ENCODE peak calls at places on chromosomes 7 and 10, in ten cellular contexts. E, W, N, L, H, K, S, M, D and T are unnamed samples.

GRCh38 chr7:127907638-127908040 is 123.6 kb downstream of the LRRC4 start:
- DNase-seq in N (no peak), H (no peak), K (peak), S (no peak), L (no peak), D (no peak), E (no peak), W (no peak), M (no peak), T (no peak)

GRCh38 chr7:892648-893593 is 16.6 kb downstream of the GET4 start:
- DNase-seq in K (no peak), H (no peak), S (no peak), N (no peak), W (no peak), D (no peak), E (peak), M (no peak), L (no peak), T (no peak)

GRCh38 chr10:43208147-43209063 is 58.5 kb downstream of the RASGEF1A start:
- DNase-seq in H (peak), W (no peak), S (no peak), M (peak), N (no peak), D (peak), L (no peak), E (peak), K (no peak), T (no peak)

GRCh38 chr7:128841961-128842673 is 11.9 kb downstream of the FLNC start:
- DNase-seq in L (no peak), N (peak), H (peak), D (peak), M (peak), E (peak), S (peak), W (peak), K (no peak), T (no peak)

GRCh38 chr10:112221545-112221944 is 38.0 kb upstream of the GPAM start:
- DNase-seq in E (no peak), D (no peak), H (no peak), M (no peak), N (no peak), K (no peak), L (no peak), W (no peak), S (peak), T (no peak)

GRCh38 chr7:157875230-157876179 is 538.7 kb downstream of the DNAJB6 start:
- DNase-seq in D (peak), N (no peak), L (no peak), E (peak), H (peak), K (no peak), W (peak), M (peak), S (no peak), T (no peak)

GRCh38 chr10:103982639-103983038 is 15.7 kb downstream of the SLK start:
- DNase-seq in K (no peak), L (no peak), M (peak), W (peak), S (no peak), H (peak), E (no peak), D (peak), N (no peak), T (no peak)

GRCh38 chr7:5773661-5774086 is 7.8 kb downstream of the RNF216 start:
- DNase-seq in K (peak), L (peak), E (no peak), W (no peak), N (peak), S (peak), D (no peak), M (no peak), H (no peak), T (peak)

GRCh38 chr10:32005050-32005449 is 51.2 kb downstream of the KIF5B start:
- DNase-seq in W (peak), N (peak), D (peak), S (peak), K (peak), M (peak), H (peak), E (no peak), L (no peak), T (no peak)

GRCh38 chr10:29642996-29643395 is 8.2 kb upstream of the SVIL start:
- DNase-seq in N (peak), E (no peak), L (no peak), S (peak), W (no peak), M (no peak), H (no peak), K (no peak), D (no peak), T (no peak)

GRCh38 chr7:39609084-39609461 is 14.3 kb upstream of the RALA start:
- DNase-seq in S (peak), M (no peak), D (peak), K (no peak), N (peak), E (no peak), H (no peak), W (no peak), L (no peak), T (no peak)

GRCh38 chr7:96026606-96027005 is 254.3 kb downstream of the DYNC1I1 start:
- DNase-seq in W (no peak), E (no peak), M (no peak), N (no peak), H (no peak), S (peak), D (no peak), L (no peak), K (no peak), T (no peak)

GRCh38 chr7:131501422-131501821 is 55.0 kb downstream of the PODXL start:
- DNase-seq in M (no peak), W (no peak), N (peak), D (no peak), H (no peak), E (no peak), K (peak), S (peak), L (no peak), T (no peak)

GRCh38 chr10:4909118-4909517 is 54.1 kb upstream of the AKR1C1 start:
- DNase-seq in E (no peak), M (no peak), D (no peak), L (no peak), N (no peak), S (no peak), H (no peak), W (no peak), K (no peak), T (no peak)

GRCh38 chr7:78063758-78064157 is 265.2 kb downstream of the PHTF2 start:
- DNase-seq in L (no peak), W (no peak), K (no peak), D (no peak), H (no peak), M (no peak), N (no peak), S (no peak), E (no peak), T (no peak)

GRCh38 chr7:50266893-50267386 is 37.6 kb upstream of the IKZF1 start:
- DNase-seq in H (no peak), K (no peak), E (peak), L (no peak), D (no peak), W (peak), M (no peak), S (no peak), N (no peak), T (no peak)

GRCh38 chr7:156475666-156476065 is 164.9 kb upstream of the RNF32 start:
- DNase-seq in W (no peak), K (peak), N (peak), M (no peak), L (no peak), E (no peak), D (no peak), H (no peak), S (peak), T (peak)

GRCh38 chr10:121138112-121138860 is 287.1 kb downstream of the WDR11 start:
- DNase-seq in M (no peak), L (no peak), D (no peak), H (no peak), K (no peak), N (no peak), W (no peak), S (no peak), E (no peak), T (no peak)

GRCh38 chr7:12610899-12611298 is 40.4 kb downstream of the SCIN start:
- DNase-seq in N (no peak), H (no peak), M (no peak), D (no peak), K (no peak), E (no peak), W (no peak), S (no peak), L (no peak), T (no peak)

GRCh38 chr10:26413375-26413774 is 24.8 kb upstream of the APBB1IP start:
- DNase-seq in L (no peak), M (no peak), E (no peak), D (no peak), K (no peak), W (no peak), N (no peak), H (no peak), S (no peak), T (no peak)

GRCh38 chr10:13100349-13101294 is 659 bp downstream of the OPTN start:
- DNase-seq in H (peak), K (no peak), S (peak), W (no peak), M (no peak), D (no peak), E (peak), L (no peak), N (peak), T (no peak)

GRCh38 chr10:104907509-104907908 is 266.4 kb downstream of the SORCS3 start:
- DNase-seq in M (no peak), W (no peak), L (no peak), E (no peak), K (no peak), D (no peak), H (no peak), S (no peak), N (no peak), T (no peak)

GRCh38 chr10:28137907-28138880 is 139.3 kb upstream of the ODAD2 start:
- DNase-seq in S (peak), K (no peak), W (no peak), H (no peak), M (no peak), D (no peak), N (no peak), E (no peak), L (peak), T (no peak)

GRCh38 chr7:34357946-34358345 is 300.1 kb upstream of the NPSR1 start:
- DNase-seq in S (no peak), W (no peak), N (no peak), L (no peak), M (no peak), E (no peak), K (no peak), H (no peak), D (no peak), T (no peak)

GRCh38 chr7:25846722-25847121 is 305.3 kb upstream of the NFE2L3 start:
- DNase-seq in E (peak), W (no peak), N (peak), S (peak), K (peak), H (no peak), D (peak), M (no peak), L (no peak), T (peak)

GRCh38 chr7:76302299-76303056 is at the start of gene HSPB1:
- DNase-seq in E (peak), M (peak), D (peak), N (peak), K (peak), W (peak), H (peak), S (peak), L (peak), T (peak)

GRCh38 chr7:76301000-76301399 is 1.5 kb upstream of the HSPB1 start:
- DNase-seq in L (no peak), K (no peak), N (no peak), E (no peak), W (no peak), D (no peak), M (no peak), H (no peak), S (no peak), T (no peak)

GRCh38 chr7:76300210-76300731 is 2.2 kb upstream of the HSPB1 start:
- DNase-seq in K (no peak), M (no peak), H (no peak), N (peak), L (no peak), W (no peak), S (peak), E (no peak), D (no peak), T (no peak)

GRCh38 chr7:76303057-76303828 is 770 bp downstream of the HSPB1 start:
- DNase-seq in D (peak), E (peak), K (peak), M (peak), N (peak), W (peak), H (peak), S (peak), L (peak), T (peak)

DNA sequence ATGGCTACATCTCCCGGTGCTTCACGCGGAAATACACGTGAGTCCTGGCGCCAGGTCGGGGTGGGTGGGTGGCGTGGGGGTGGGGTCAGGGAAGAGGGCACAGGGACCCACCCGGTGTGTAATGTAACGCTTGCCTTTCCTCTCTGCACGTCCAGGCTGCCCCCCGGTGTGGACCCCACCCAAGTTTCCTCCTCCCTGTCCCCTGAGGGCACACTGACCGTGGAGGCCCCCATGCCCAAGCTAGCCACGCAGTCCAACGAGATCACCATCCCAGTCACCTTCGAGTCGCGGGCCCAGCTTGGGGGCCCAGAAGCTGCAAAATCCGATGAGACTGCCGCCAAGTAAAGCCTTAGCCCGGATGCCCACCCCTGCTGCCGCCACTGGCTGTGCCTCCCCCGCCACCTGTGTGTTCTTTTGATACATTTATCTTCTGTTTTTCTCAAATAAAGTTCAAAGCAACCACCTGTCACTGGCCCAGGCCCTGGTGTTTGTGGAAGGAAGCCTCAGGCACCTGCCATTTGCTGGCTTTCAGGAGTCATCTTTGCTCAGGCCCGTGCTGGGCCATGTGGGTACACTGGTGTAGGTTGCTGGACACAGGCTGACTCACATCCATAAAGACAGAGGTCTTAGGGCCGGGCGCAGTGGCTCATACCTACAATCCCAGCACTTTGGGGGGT is 1.5 kb downstream of the HSPB1 start:
- DNase-seq in W (peak), H (no peak), K (no peak), S (no peak), N (no peak), D (no peak), L (no peak), E (peak), M (no peak), T (no peak)
- TF ChIP-seq CTCF in W (no peak), H (no peak), K (no peak), S (no peak), N (no peak), D (no peak), L (no peak), E (no peak), M (no peak), T (no peak)

DNA sequence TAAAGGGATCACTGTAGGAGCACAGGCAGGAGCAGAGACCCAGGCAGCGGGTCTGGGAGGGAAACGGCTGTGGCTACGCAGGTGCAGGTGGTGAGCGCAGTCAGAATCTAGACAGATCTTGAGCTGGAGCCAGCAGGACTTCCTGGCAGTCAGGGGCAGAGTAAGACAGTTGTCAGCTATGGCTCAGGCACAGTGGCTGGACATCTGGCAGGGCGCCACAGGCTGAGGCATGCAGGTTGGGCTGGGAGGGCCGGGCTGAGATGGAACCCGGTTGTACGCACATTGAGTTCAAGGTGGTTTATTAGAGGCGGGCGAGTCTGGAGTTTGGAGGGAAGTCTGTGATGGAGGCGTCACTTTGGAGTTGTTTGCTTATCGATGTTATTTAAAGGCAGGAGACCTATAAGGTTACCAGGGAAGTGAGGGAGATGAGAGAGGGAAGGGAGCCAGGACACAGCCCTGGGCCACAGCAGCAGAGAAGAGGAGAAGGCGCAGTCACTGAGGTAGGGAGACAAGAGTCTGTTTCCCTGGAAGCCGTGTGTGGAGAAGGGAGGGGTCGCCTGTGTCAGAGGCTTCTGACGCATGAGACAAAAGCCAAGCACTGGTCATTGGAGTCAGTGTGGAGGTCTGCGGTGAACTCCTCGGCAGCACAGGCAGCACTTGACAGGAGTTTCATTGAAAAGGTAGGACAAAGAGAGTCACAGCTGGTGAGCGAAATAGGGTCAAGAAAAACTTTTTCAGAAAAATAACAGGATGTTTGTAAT is 73.8 kb downstream of the LANCL2 start:
- DNase-seq in K (no peak), S (no peak), M (no peak), H (no peak), N (peak), E (peak), D (peak), W (peak), L (no peak), T (no peak)
- TF ChIP-seq CTCF in K (no peak), S (no peak), M (no peak), H (no peak), N (no peak), E (no peak), D (no peak), W (no peak), L (no peak), T (no peak)

GRCh38 chr10:119166111-119166500 is 592 bp upstream of the SFXN4 start:
- DNase-seq in M (no peak), H (no peak), N (no peak), E (no peak), K (no peak), D (no peak), L (no peak), W (no peak), S (no peak), T (no peak)

GRCh38 chr10:119166564-119166963 is 1.1 kb upstream of the SFXN4 start:
- DNase-seq in W (no peak), S (no peak), L (no peak), N (no peak), M (no peak), H (no peak), E (no peak), D (no peak), K (no peak), T (no peak)

GRCh38 chr10:119162693-119163092 is 2.8 kb downstream of the SFXN4 start:
- DNase-seq in D (no peak), W (no peak), H (no peak), M (no peak), E (no peak), S (no peak), L (no peak), N (no peak), K (no peak), T (no peak)

GRCh38 chr10:119167041-119167440 is 1.5 kb upstream of the SFXN4 start:
- DNase-seq in L (no peak), N (no peak), D (no peak), K (no peak), W (no peak), E (no peak), S (no peak), M (no peak), H (no peak), T (no peak)

DNA sequence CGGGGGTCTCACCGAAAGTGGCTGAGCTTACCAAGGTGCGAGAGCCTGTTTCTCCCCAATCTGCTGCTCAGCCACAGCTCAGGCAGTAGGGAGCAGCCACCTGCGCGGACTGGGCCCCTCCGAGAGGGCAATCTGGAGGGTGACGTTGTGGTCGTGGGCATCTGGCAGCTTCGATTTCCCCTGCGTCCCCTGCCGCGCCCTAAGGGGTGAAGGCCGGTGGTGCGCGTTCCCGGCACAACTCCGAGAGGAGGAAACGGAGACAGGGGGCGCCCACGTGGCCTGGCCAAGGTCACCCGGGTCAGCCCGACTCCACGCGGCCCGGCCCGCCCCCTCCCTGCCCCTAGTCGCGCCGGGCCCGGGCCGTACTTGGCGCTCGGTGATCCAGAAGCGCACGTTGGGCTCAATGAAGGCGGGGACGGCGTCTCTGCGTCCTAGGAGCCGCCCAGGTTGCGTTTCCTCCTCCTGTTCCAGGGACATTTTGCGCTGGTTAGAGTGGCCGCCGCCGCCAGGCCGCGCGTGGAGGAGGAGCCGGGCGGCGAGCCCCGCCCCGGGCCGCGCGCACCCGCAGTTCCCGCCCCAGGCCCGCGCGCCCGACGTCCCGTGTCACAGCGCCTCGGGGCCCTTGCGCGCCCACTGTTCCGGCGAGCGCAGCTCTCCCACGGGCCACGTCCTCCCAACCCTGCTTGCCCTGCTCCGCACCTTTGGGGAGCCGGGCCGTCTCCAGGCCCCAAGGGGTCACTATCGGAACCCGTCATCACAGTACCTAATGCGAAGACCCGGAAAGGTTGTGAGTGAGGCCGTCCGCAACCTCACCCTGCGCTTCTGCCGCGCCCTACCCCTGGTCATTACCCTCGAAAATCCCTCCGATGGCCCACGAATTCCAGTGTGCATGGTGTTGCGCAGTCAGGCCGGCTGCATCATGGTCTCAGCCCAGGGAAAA is at the start of gene SFXN4:
- DNase-seq in K (no peak), E (peak), L (no peak), M (peak), W (peak), S (peak), D (peak), N (peak), H (peak), T (no peak)
- TF ChIP-seq CTCF in K (no peak), E (no peak), L (no peak), M (no peak), W (peak), S (no peak), D (peak), N (no peak), H (no peak), T (no peak)

GRCh38 chr10:106173838-106174237 is 990.7 kb downstream of the SORCS1 start:
- DNase-seq in L (no peak), N (no peak), D (no peak), S (no peak), K (no peak), W (no peak), E (no peak), M (no peak), H (no peak), T (no peak)

GRCh38 chr10:106181491-106181890 is 983.0 kb downstream of the SORCS1 start:
- DNase-seq in E (no peak), L (peak), H (no peak), D (no peak), N (peak), M (no peak), K (no peak), S (peak), W (no peak), T (peak)

DNA sequence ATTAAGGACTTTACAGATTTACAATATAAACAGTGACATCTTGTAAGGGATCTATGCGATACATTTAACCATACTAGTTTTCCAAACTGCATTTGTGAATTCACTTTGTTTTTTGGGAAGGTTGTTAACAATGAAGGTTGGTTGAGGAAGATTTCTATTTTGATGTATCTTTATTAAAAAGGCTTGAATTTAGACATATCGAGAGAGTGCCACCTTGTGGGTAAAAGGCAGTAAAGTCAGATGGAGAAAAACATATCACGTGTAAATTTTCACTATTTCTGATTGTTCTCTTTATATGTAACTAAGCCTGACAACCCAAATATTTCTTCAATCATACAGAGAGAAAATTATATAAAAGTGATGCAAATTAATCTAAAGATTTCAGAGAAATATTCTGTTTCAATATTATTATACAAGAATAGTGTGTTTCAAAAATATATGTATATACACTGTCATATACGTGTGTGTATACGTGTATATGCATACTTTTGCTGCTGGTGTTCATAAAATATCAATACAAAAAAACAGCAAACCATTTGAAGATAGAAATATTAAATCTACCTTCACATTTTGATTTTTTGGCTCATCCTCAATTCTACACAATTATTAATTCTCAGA is 988.6 kb downstream of the SORCS1 start:
- DNase-seq in L (no peak), M (no peak), W (peak), E (no peak), N (peak), H (no peak), S (peak), K (no peak), D (no peak), T (no peak)
- TF ChIP-seq CTCF in L (peak), M (peak), W (peak), E (peak), N (peak), H (peak), S (peak), K (peak), D (peak), T (peak)